ENCODE peak calls at places on chromosomes 2 and 18, in nine cellular contexts. L, Y, Q, Z, I, V, A, B and C are unnamed samples.

GRCh38 chr18:74589820-74590219 is 7.8 kb upstream of the ZNF407 start:
- DNase-seq in L (no peak), Y (no peak), Q (no peak), Z (no peak), I (no peak), V (no peak), A (no peak), B (no peak), C (no peak)

GRCh38 chr2:127721978-127722355 is 20.7 kb downstream of the SFT2D3 start:
- DNase-seq in L (no peak), Y (no peak), Q (peak; percentile 42), Z (peak; percentile 48), I (no peak), V (no peak), A (no peak), B (no peak), C (peak; percentile 14)

GRCh38 chr2:12819098-12819465 is 102.3 kb downstream of the TRIB2 start:
- DNase-seq in L (no peak), Y (peak; percentile 51), Q (peak; percentile 100), Z (peak; percentile 54), I (peak; percentile 87), V (peak; percentile 98), A (no peak), B (no peak), C (peak; percentile 98)

GRCh38 chr2:228847684-228848083 is 423.4 kb downstream of the PID1 start:
- DNase-seq in L (no peak), Y (no peak), Q (peak; percentile 65), Z (no peak), I (no peak), V (peak; percentile 55), A (no peak), B (no peak), C (peak; percentile 15)

GRCh38 chr2:7759898-7760297 is 842.7 kb downstream of the RNF144A start:
- DNase-seq in L (no peak), Y (no peak), Q (no peak), Z (no peak), I (no peak), V (no peak), A (no peak), B (no peak), C (no peak)

GRCh38 chr2:234273887-234274584 is 222.8 kb downstream of the ARL4C start:
- DNase-seq in L (no peak), Y (no peak), Q (no peak), Z (no peak), I (no peak), V (no peak), A (no peak), B (no peak), C (no peak)

GRCh38 chr2:101873543-101873942 is 118.2 kb upstream of the IL1R2 start:
- DNase-seq in L (no peak), Y (no peak), Q (no peak), Z (no peak), I (no peak), V (no peak), A (no peak), B (peak; percentile 1), C (no peak)

GRCh38 chr18:65057439-65058083 is 693.3 kb upstream of the CDH7 start:
- DNase-seq in L (no peak), Y (peak; percentile 45), Q (no peak), Z (no peak), I (no peak), V (no peak), A (no peak), B (peak; percentile 6), C (no peak)

GRCh38 chr18:56660655-56661054 is 9.5 kb downstream of the WDR7 start:
- DNase-seq in L (no peak), Y (no peak), Q (no peak), Z (no peak), I (no peak), V (no peak), A (no peak), B (no peak), C (no peak)

GRCh38 chr2:65991332-65991731 is 443.6 kb upstream of the MEIS1 start:
- DNase-seq in L (no peak), Y (no peak), Q (no peak), Z (no peak), I (no peak), V (no peak), A (no peak), B (peak; percentile 69), C (no peak)

GRCh38 chr2:231512222-231512621 is 18.0 kb downstream of the NMUR1 start:
- DNase-seq in L (no peak), Y (no peak), Q (peak; percentile 31), Z (no peak), I (no peak), V (no peak), A (no peak), B (peak; percentile 62), C (no peak)

GRCh38 chr2:108612153-108612513 is 77.9 kb downstream of the LIMS1 start:
- DNase-seq in L (no peak), Y (no peak), Q (peak; percentile 66), Z (no peak), I (no peak), V (no peak), A (no peak), B (no peak), C (no peak)

GRCh38 chr2:224145751-224146355 is 106.8 kb upstream of the SERPINE2 start:
- DNase-seq in L (no peak), Y (no peak), Q (peak; percentile 89), Z (peak; percentile 49), I (peak; percentile 36), V (peak; percentile 69), A (no peak), B (no peak), C (peak; percentile 95)

GRCh38 chr18:1657888-1658287 is 753.2 kb downstream of the ADCYAP1 start:
- DNase-seq in L (no peak), Y (no peak), Q (no peak), Z (no peak), I (no peak), V (no peak), A (no peak), B (no peak), C (no peak)